ENCODE peak calls at places on chromosomes 1 and 21, in four cellular contexts. One of them, this sample, is unnamed.
A peak's percentile ranks its signal among the peaks of the same experiment; 100 is the strongest.

GRCh38 chr1:112950426-112950825 is 5.6 kb downstream of the SLC16A1 start:
- DNase-seq in hepatocyte: no peak
- DNase-seq in kidney tubule cell: no peak
- DNase-seq in SK-N-MC: no peak
- DNase-seq in this sample: no peak

GRCh38 chr1:6497215-6497866 is 5.9 kb upstream of the PLEKHG5 start:
- DNase-seq in hepatocyte: peak; percentile 80
- DNase-seq in kidney tubule cell: peak; percentile 65
- DNase-seq in SK-N-MC: no peak
- DNase-seq in this sample: no peak

GRCh38 chr1:192588546-192588945 is 13.0 kb downstream of the RGS1 start:
- DNase-seq in hepatocyte: no peak
- DNase-seq in kidney tubule cell: no peak
- DNase-seq in SK-N-MC: no peak
- DNase-seq in this sample: peak; percentile 21

GRCh38 chr1:169309178-169310166 is 58.1 kb downstream of the NME7 start:
- DNase-seq in hepatocyte: no peak
- DNase-seq in kidney tubule cell: no peak
- DNase-seq in SK-N-MC: no peak
- DNase-seq in this sample: no peak

GRCh38 chr1:63322944-63323865 is 838 bp downstream of the FOXD3 start:
- DNase-seq in hepatocyte: peak; percentile 56
- DNase-seq in kidney tubule cell: peak; percentile 22
- DNase-seq in SK-N-MC: no peak
- DNase-seq in this sample: peak; percentile 14

GRCh38 chr21:15363921-15364320 is 299.1 kb upstream of the NRIP1 start:
- DNase-seq in hepatocyte: no peak
- DNase-seq in kidney tubule cell: no peak
- DNase-seq in SK-N-MC: no peak
- DNase-seq in this sample: peak; percentile 62

GRCh38 chr1:8913457-8913856 is 32.2 kb upstream of the CA6 start:
- DNase-seq in hepatocyte: peak; percentile 55
- DNase-seq in kidney tubule cell: peak; percentile 62
- DNase-seq in SK-N-MC: no peak
- DNase-seq in this sample: no peak

GRCh38 chr1:82598816-82599215 is 798.1 kb downstream of the ADGRL2 start:
- DNase-seq in hepatocyte: no peak
- DNase-seq in kidney tubule cell: no peak
- DNase-seq in SK-N-MC: no peak
- DNase-seq in this sample: no peak

GRCh38 chr21:39030127-39030884 is 152.9 kb downstream of the PSMG1 start:
- DNase-seq in hepatocyte: no peak
- DNase-seq in kidney tubule cell: peak; percentile 84
- DNase-seq in SK-N-MC: no peak
- DNase-seq in this sample: no peak

GRCh38 chr21:29771491-29772066 is 168.2 kb downstream of the GRIK1 start:
- DNase-seq in hepatocyte: no peak
- DNase-seq in kidney tubule cell: peak; percentile 82
- DNase-seq in SK-N-MC: no peak
- DNase-seq in this sample: no peak

GRCh38 chr1:156691665-156692408 is 13.5 kb downstream of the CRABP2 start:
- DNase-seq in hepatocyte: peak; percentile 75
- DNase-seq in kidney tubule cell: peak; percentile 77
- DNase-seq in SK-N-MC: no peak
- DNase-seq in this sample: peak; percentile 55

GRCh38 chr1:65924471-65924870 is 131.8 kb downstream of the PDE4B start:
- DNase-seq in hepatocyte: peak; percentile 45
- DNase-seq in kidney tubule cell: peak; percentile 40
- DNase-seq in SK-N-MC: no peak
- DNase-seq in this sample: peak; percentile 74

GRCh38 chr1:37497832-37498231 is 16.7 kb downstream of the MEAF6 start:
- DNase-seq in hepatocyte: no peak
- DNase-seq in kidney tubule cell: peak; percentile 37
- DNase-seq in SK-N-MC: no peak
- DNase-seq in this sample: no peak

GRCh38 chr1:21520899-21521716 is 11.9 kb downstream of the ALPL start:
- DNase-seq in hepatocyte: no peak
- DNase-seq in kidney tubule cell: peak; percentile 69
- DNase-seq in SK-N-MC: no peak
- DNase-seq in this sample: peak; percentile 45

GRCh38 chr1:155961937-155962336 is 16.4 kb downstream of the ARHGEF2 start:
- DNase-seq in hepatocyte: no peak
- DNase-seq in kidney tubule cell: peak; percentile 99
- DNase-seq in SK-N-MC: no peak
- DNase-seq in this sample: peak; percentile 99

GRCh38 chr1:54681396-54681795 is 34.3 kb upstream of the TTC4 start:
- DNase-seq in hepatocyte: peak; percentile 42
- DNase-seq in kidney tubule cell: peak; percentile 14
- DNase-seq in SK-N-MC: no peak
- DNase-seq in this sample: no peak

GRCh38 chr1:7471836-7472235 is 299.3 kb upstream of the VAMP3 start:
- DNase-seq in hepatocyte: no peak
- DNase-seq in kidney tubule cell: peak; percentile 70
- DNase-seq in SK-N-MC: no peak
- DNase-seq in this sample: peak; percentile 25

GRCh38 chr1:31401241-31401640 is 11.8 kb upstream of the SERINC2 start:
- DNase-seq in hepatocyte: no peak
- DNase-seq in kidney tubule cell: no peak
- DNase-seq in SK-N-MC: no peak
- DNase-seq in this sample: no peak

GRCh38 chr1:94522304-94522703 is 19.3 kb downstream of the F3 start:
- DNase-seq in hepatocyte: peak; percentile 73
- DNase-seq in kidney tubule cell: peak; percentile 62
- DNase-seq in SK-N-MC: no peak
- DNase-seq in this sample: peak; percentile 78

GRCh38 chr1:166814611-166815010 is 24.7 kb upstream of the POGK start:
- DNase-seq in hepatocyte: peak; percentile 28
- DNase-seq in kidney tubule cell: peak; percentile 86
- DNase-seq in SK-N-MC: no peak
- DNase-seq in this sample: no peak

GRCh38 chr1:40383488-40384412 is 10.2 kb downstream of the SMAP2 start:
- DNase-seq in hepatocyte: no peak
- DNase-seq in kidney tubule cell: no peak
- DNase-seq in SK-N-MC: no peak
- DNase-seq in this sample: peak; percentile 90

GRCh38 chr1:29315876-29316275 is 79.6 kb downstream of the PTPRU start:
- DNase-seq in hepatocyte: no peak
- DNase-seq in kidney tubule cell: no peak
- DNase-seq in SK-N-MC: no peak
- DNase-seq in this sample: no peak

GRCh38 chr1:215141460-215141859 is 58.9 kb downstream of the KCNK2 start:
- DNase-seq in hepatocyte: no peak
- DNase-seq in kidney tubule cell: no peak
- DNase-seq in SK-N-MC: no peak
- DNase-seq in this sample: no peak

GRCh38 chr1:194940336-194940735 is 1667.9 kb downstream of the KCNT2 start:
- DNase-seq in hepatocyte: no peak
- DNase-seq in kidney tubule cell: no peak
- DNase-seq in SK-N-MC: no peak
- DNase-seq in this sample: no peak

This sample was measured in fibroblast of mammary gland.